ENCODE peak calls at places on chromosomes 5 and 9, in five cellular contexts. A is PC-3, E is fibroblast of lung, K is AG04450, W is hepatocyte. B is an unnamed sample.

GRCh38 chr5:168892618-168893017 is 313.4 kb upstream of the PANK3 start:
- DNase-seq in A (no peak), E (no peak), K (no peak), W (no peak), B (no peak)

GRCh38 chr9:14769235-14769580 is 46.7 kb upstream of the CER1 start:
- DNase-seq in A (peak), E (peak), K (no peak), W (peak), B (no peak)

GRCh38 chr5:151029856-151030336 is 9.5 kb downstream of the GPX3 start:
- DNase-seq in A (no peak), E (no peak), K (no peak), W (no peak), B (no peak)

GRCh38 chr5:13985736-13986418 is 41.4 kb upstream of the DNAH5 start:
- DNase-seq in A (peak), E (peak), K (peak), W (no peak), B (peak)

GRCh38 chr5:32506251-32506661 is 61.7 kb upstream of the ZFR start:
- DNase-seq in A (peak), E (no peak), K (no peak), W (no peak), B (no peak)

GRCh38 chr9:122206118-122207046 is 22.4 kb downstream of the LHX6 start:
- DNase-seq in A (peak), E (peak), K (peak), W (no peak), B (no peak)

GRCh38 chr5:89024082-89024481 is 141.1 kb upstream of the MEF2C start:
- DNase-seq in A (no peak), E (no peak), K (no peak), W (no peak), B (no peak)

GRCh38 chr5:56183507-56183906 is 49.6 kb downstream of the ANKRD55 start:
- DNase-seq in A (peak), E (peak), K (peak), W (no peak), B (peak)

GRCh38 chr5:25516136-25516535 is 871.4 kb upstream of the CDH10 start:
- DNase-seq in A (peak), E (no peak), K (no peak), W (no peak), B (no peak)

GRCh38 chr9:84669293-84670105 is at the start of gene NTRK2:
- DNase-seq in A (no peak), E (peak), K (no peak), W (peak), B (no peak)

GRCh38 chr5:159826351-159827222 is 89.7 kb upstream of the ADRA1B start:
- DNase-seq in A (peak), E (peak), K (no peak), W (peak), B (peak)

GRCh38 chr5:179125789-179126505 is 65.8 kb downstream of the ZNF354C start:
- DNase-seq in A (no peak), E (no peak), K (no peak), W (no peak), B (no peak)

GRCh38 chr9:127130661-127131538 is 8.5 kb upstream of the ANGPTL2 start:
- DNase-seq in A (peak), E (peak), K (peak), W (peak), B (peak)

GRCh38 chr5:109740329-109740728 is 50.6 kb downstream of the MAN2A1 start:
- DNase-seq in A (peak), E (peak), K (no peak), W (no peak), B (no peak)

GRCh38 chr5:179568731-179569130 is 18.4 kb downstream of the RUFY1 start:
- DNase-seq in A (no peak), E (no peak), K (no peak), W (no peak), B (no peak)

GRCh38 chr5:136679233-136679632 is 313.9 kb upstream of the TRPC7 start:
- DNase-seq in A (no peak), E (no peak), K (no peak), W (no peak), B (no peak)

GRCh38 chr9:68685770-68686169 is 19.3 kb upstream of the PIP5K1B start:
- DNase-seq in A (peak), E (no peak), K (no peak), W (no peak), B (no peak)

GRCh38 chr5:112479418-112479817 is 60.3 kb upstream of the EPB41L4A start:
- DNase-seq in A (peak), E (peak), K (peak), W (peak), B (no peak)

GRCh38 chr9:117917873-117918272 is 213.7 kb downstream of the TLR4 start:
- DNase-seq in A (no peak), E (no peak), K (no peak), W (no peak), B (no peak)

GRCh38 chr5:82225525-82226172 is 52.5 kb downstream of the RPS23 start:
- DNase-seq in A (peak), E (peak), K (peak), W (peak), B (peak)

GRCh38 chr9:16257604-16258003 is 612.9 kb downstream of the BNC2 start:
- DNase-seq in A (peak), E (no peak), K (no peak), W (no peak), B (no peak)

GRCh38 chr9:22416692-22417060 is 29.9 kb upstream of the DMRTA1 start:
- DNase-seq in A (peak), E (peak), K (no peak), W (no peak), B (no peak)

GRCh38 chr9:36192196-36192595 is 1.5 kb downstream of the CLTA start:
- DNase-seq in A (peak), E (no peak), K (no peak), W (no peak), B (no peak)

GRCh38 chr5:56481147-56481997 is 248.2 kb upstream of the ANKRD55 start:
- DNase-seq in A (peak), E (peak), K (no peak), W (peak), B (no peak)

GRCh38 chr9:3514786-3515185 is 11.0 kb downstream of the RFX3 start:
- DNase-seq in A (no peak), E (no peak), K (no peak), W (no peak), B (no peak)
- H3K4me3 ChIP-seq in A (no peak), E (no peak), K (no peak), W (no peak), B (no peak)

GRCh38 chr9:101727621-101728524 is 10.6 kb downstream of the GRIN3A start:
- DNase-seq in A (peak), E (no peak), K (no peak), W (peak), B (no peak)
- TF ChIP-seq CTCF in A (peak), E (peak), K (peak), W (peak), B (peak)

GRCh38 chr5:149406979-149407306 is 27.9 kb upstream of the IL17B start:
- DNase-seq in A (no peak), E (no peak), K (no peak), W (no peak), B (no peak)
- H3K4me3 ChIP-seq in A (no peak), E (peak), K (peak), W (no peak), B (no peak)

GRCh38 chr5:28903643-28904042 is 1865.3 kb upstream of the CDH9 start:
- DNase-seq in A (peak), E (no peak), K (no peak), W (no peak), B (no peak)
- TF ChIP-seq CTCF in A (peak), E (no peak), K (no peak), W (peak), B (no peak)

DNA sequence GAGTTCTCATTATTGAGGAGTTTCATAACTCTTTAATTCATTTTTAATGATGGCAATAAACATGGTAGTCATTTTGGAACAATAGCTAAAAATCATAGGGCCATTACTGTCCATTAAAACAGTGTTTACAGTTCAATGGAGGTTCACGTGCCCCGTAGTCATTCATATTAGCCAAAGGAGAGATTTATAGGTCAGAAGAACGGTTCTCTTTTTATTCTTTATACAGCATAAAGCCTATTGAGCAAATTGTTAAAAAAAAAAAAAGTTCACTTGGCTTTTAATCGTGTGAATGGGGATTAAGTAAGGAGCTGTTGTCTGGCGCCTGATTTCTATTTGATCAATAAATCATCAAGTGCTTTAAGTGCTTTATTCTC is 69.1 kb upstream of the TBCA start:
- DNase-seq in A (no peak), E (no peak), K (no peak), W (no peak), B (no peak)
- H3K4me3 ChIP-seq in A (no peak), E (no peak), K (no peak), W (no peak), B (no peak)

DNA sequence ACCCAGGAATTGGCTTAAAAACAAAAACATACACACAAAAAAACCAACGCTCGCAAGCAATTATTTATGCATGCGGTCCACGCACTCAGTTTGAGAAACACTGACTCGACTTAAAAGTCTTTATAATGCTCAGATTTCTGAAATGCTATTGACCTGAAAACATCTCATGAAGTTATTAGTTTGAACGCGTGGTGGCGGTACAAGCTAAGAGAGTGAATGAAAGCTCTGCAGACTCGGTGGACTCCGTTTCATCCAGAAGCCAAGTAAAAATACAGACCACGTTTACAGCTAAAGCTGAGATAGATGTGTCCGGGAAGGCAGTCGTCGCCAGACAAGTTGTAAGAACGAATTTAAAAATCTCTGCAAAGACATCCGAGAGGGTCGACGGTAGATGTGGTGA is at the start of gene PCDHB6:
- DNase-seq in A (no peak), E (no peak), K (no peak), W (no peak), B (no peak)
- TF ChIP-seq CTCF in A (no peak), E (no peak), K (no peak), W (no peak), B (peak)